ENCODE peak calls at places on chromosome 14, in six cellular contexts. One of them, this sample, is unnamed. For H3K4me1, the result is how much of the 10 kb centered on the place peaks cover.

GRCh38 chr14:102630405-102630804 is 38.0 kb downstream of the RCOR1 start:
- DNase-seq in heart right ventricle: no peak
- DNase-seq in lower lobe of right lung: no peak
- DNase-seq in left ventricle myocardium inferior: no peak
- DNase-seq in esophagus squamous epithelium: no peak
- DNase-seq in fibroblast of lung: no peak
- DNase-seq in this sample: no peak

GRCh38 chr14:101854366-101854765 is 92.9 kb downstream of the PPP2R5C start:
- DNase-seq in heart right ventricle: no peak
- DNase-seq in lower lobe of right lung: peak
- DNase-seq in left ventricle myocardium inferior: no peak
- DNase-seq in esophagus squamous epithelium: no peak
- DNase-seq in fibroblast of lung: no peak
- DNase-seq in this sample: no peak

GRCh38 chr14:89178802-89179201 is 238.2 kb downstream of the FOXN3 start:
- DNase-seq in heart right ventricle: no peak
- DNase-seq in lower lobe of right lung: no peak
- DNase-seq in left ventricle myocardium inferior: no peak
- DNase-seq in esophagus squamous epithelium: no peak
- DNase-seq in fibroblast of lung: no peak
- DNase-seq in this sample: no peak

GRCh38 chr14:29749327-29749726 is 178.3 kb downstream of the PRKD1 start:
- DNase-seq in heart right ventricle: no peak
- DNase-seq in lower lobe of right lung: no peak
- DNase-seq in left ventricle myocardium inferior: no peak
- DNase-seq in esophagus squamous epithelium: no peak
- DNase-seq in fibroblast of lung: peak
- DNase-seq in this sample: no peak

GRCh38 chr14:76810953-76811400 is 1.7 kb downstream of the ANGEL1 start:
- DNase-seq in heart right ventricle: no peak
- DNase-seq in lower lobe of right lung: no peak
- DNase-seq in left ventricle myocardium inferior: no peak
- DNase-seq in esophagus squamous epithelium: no peak
- DNase-seq in fibroblast of lung: peak
- DNase-seq in this sample: no peak

GRCh38 chr14:73786632-73786941 is 65.0 kb upstream of the PTGR2 start:
- DNase-seq in heart right ventricle: peak
- DNase-seq in lower lobe of right lung: peak
- DNase-seq in left ventricle myocardium inferior: peak
- DNase-seq in esophagus squamous epithelium: no peak
- DNase-seq in fibroblast of lung: peak
- DNase-seq in this sample: peak

GRCh38 chr14:83470466-83470865 is 1936.8 kb upstream of the SEL1L start:
- DNase-seq in heart right ventricle: no peak
- DNase-seq in lower lobe of right lung: no peak
- DNase-seq in left ventricle myocardium inferior: no peak
- DNase-seq in esophagus squamous epithelium: no peak
- DNase-seq in fibroblast of lung: peak
- DNase-seq in this sample: no peak

GRCh38 chr14:84343637-84344036 is 1186.3 kb upstream of the FLRT2 start:
- DNase-seq in heart right ventricle: no peak
- DNase-seq in lower lobe of right lung: no peak
- DNase-seq in left ventricle myocardium inferior: no peak
- DNase-seq in esophagus squamous epithelium: no peak
- DNase-seq in fibroblast of lung: peak
- DNase-seq in this sample: no peak

GRCh38 chr14:67650694-67651093 is 23.7 kb downstream of the VTI1B start:
- DNase-seq in heart right ventricle: no peak
- DNase-seq in lower lobe of right lung: no peak
- DNase-seq in left ventricle myocardium inferior: no peak
- DNase-seq in esophagus squamous epithelium: no peak
- DNase-seq in fibroblast of lung: peak
- DNase-seq in this sample: no peak

GRCh38 chr14:54564799-54565235 is 2.1 kb upstream of the SAMD4A start:
- DNase-seq in heart right ventricle: no peak
- DNase-seq in lower lobe of right lung: no peak
- DNase-seq in left ventricle myocardium inferior: no peak
- DNase-seq in esophagus squamous epithelium: no peak
- DNase-seq in fibroblast of lung: peak
- DNase-seq in this sample: no peak

GRCh38 chr14:95525999-95526398 is 8.9 kb upstream of the GLRX5 start:
- DNase-seq in heart right ventricle: no peak
- DNase-seq in lower lobe of right lung: no peak
- DNase-seq in left ventricle myocardium inferior: no peak
- DNase-seq in esophagus squamous epithelium: no peak
- DNase-seq in fibroblast of lung: no peak
- DNase-seq in this sample: no peak

GRCh38 chr14:24065408-24065807 is 6.0 kb upstream of the CPNE6 start:
- DNase-seq in heart right ventricle: no peak
- DNase-seq in lower lobe of right lung: no peak
- DNase-seq in left ventricle myocardium inferior: no peak
- DNase-seq in esophagus squamous epithelium: no peak
- DNase-seq in fibroblast of lung: no peak
- DNase-seq in this sample: peak

GRCh38 chr14:30283822-30284446 is 275.0 kb upstream of the G2E3 start:
- DNase-seq in heart right ventricle: no peak
- DNase-seq in lower lobe of right lung: no peak
- DNase-seq in left ventricle myocardium inferior: no peak
- DNase-seq in esophagus squamous epithelium: no peak
- DNase-seq in fibroblast of lung: peak
- DNase-seq in this sample: no peak

GRCh38 chr14:89814126-89814525 is 140.4 kb downstream of the EFCAB11 start:
- DNase-seq in heart right ventricle: no peak
- DNase-seq in lower lobe of right lung: no peak
- DNase-seq in left ventricle myocardium inferior: no peak
- DNase-seq in esophagus squamous epithelium: no peak
- DNase-seq in fibroblast of lung: no peak
- DNase-seq in this sample: no peak

GRCh38 chr14:71709076-71709475 is 223.2 kb upstream of the RGS6 start:
- DNase-seq in heart right ventricle: no peak
- DNase-seq in lower lobe of right lung: no peak
- DNase-seq in left ventricle myocardium inferior: no peak
- DNase-seq in esophagus squamous epithelium: no peak
- DNase-seq in fibroblast of lung: no peak
- DNase-seq in this sample: no peak

GRCh38 chr14:77763978-77764377 is 3.0 kb upstream of the SNW1 start:
- DNase-seq in heart right ventricle: no peak
- DNase-seq in lower lobe of right lung: no peak
- DNase-seq in left ventricle myocardium inferior: no peak
- DNase-seq in esophagus squamous epithelium: no peak
- DNase-seq in fibroblast of lung: no peak
- DNase-seq in this sample: no peak

GRCh38 chr14:20630340-20631022 is 11.0 kb downstream of the OR6S1 start:
- DNase-seq in heart right ventricle: no peak
- DNase-seq in lower lobe of right lung: no peak
- DNase-seq in left ventricle myocardium inferior: no peak
- DNase-seq in esophagus squamous epithelium: no peak
- DNase-seq in fibroblast of lung: peak
- DNase-seq in this sample: no peak

GRCh38 chr14:69980457-69981414 is 101.5 kb downstream of the SMOC1 start:
- DNase-seq in heart right ventricle: no peak
- DNase-seq in lower lobe of right lung: no peak
- DNase-seq in left ventricle myocardium inferior: no peak
- DNase-seq in esophagus squamous epithelium: no peak
- DNase-seq in fibroblast of lung: no peak
- DNase-seq in this sample: no peak

GRCh38 chr14:82510007-82510406 is 976.4 kb upstream of the SEL1L start:
- DNase-seq in heart right ventricle: no peak
- DNase-seq in lower lobe of right lung: no peak
- DNase-seq in left ventricle myocardium inferior: no peak
- DNase-seq in esophagus squamous epithelium: no peak
- DNase-seq in fibroblast of lung: no peak
- DNase-seq in this sample: no peak

GRCh38 chr14:99699861-99700260 is 15.8 kb downstream of the CYP46A1 start:
- DNase-seq in heart right ventricle: no peak
- DNase-seq in lower lobe of right lung: no peak
- DNase-seq in left ventricle myocardium inferior: no peak
- DNase-seq in esophagus squamous epithelium: no peak
- DNase-seq in fibroblast of lung: no peak
- DNase-seq in this sample: no peak

GRCh38 chr14:68684466-68685418 is 108.1 kb downstream of the ZFP36L1 start:
- DNase-seq in heart right ventricle: no peak
- DNase-seq in lower lobe of right lung: no peak
- DNase-seq in left ventricle myocardium inferior: no peak
- DNase-seq in esophagus squamous epithelium: no peak
- DNase-seq in fibroblast of lung: no peak
- DNase-seq in this sample: no peak

GRCh38 chr14:70514168-70515069 is 20.4 kb downstream of the ADAM20 start:
- DNase-seq in heart right ventricle: no peak
- DNase-seq in lower lobe of right lung: no peak
- DNase-seq in left ventricle myocardium inferior: no peak
- DNase-seq in esophagus squamous epithelium: no peak
- DNase-seq in fibroblast of lung: no peak
- DNase-seq in this sample: no peak

GRCh38 chr14:49950275-49951250 is 57.7 kb downstream of the ARF6 start:
- DNase-seq in heart right ventricle: no peak
- DNase-seq in lower lobe of right lung: peak
- DNase-seq in left ventricle myocardium inferior: no peak
- DNase-seq in esophagus squamous epithelium: no peak
- DNase-seq in fibroblast of lung: no peak
- DNase-seq in this sample: peak

GRCh38 chr14:75492832-75493579 is 29.3 kb upstream of the BATF start:
- DNase-seq in heart right ventricle: no peak
- DNase-seq in lower lobe of right lung: no peak
- DNase-seq in left ventricle myocardium inferior: no peak
- DNase-seq in esophagus squamous epithelium: no peak
- DNase-seq in fibroblast of lung: no peak
- DNase-seq in this sample: no peak
- H3K27ac ChIP-seq in heart right ventricle: no peak
- H3K27ac ChIP-seq in lower lobe of right lung: no peak
- H3K27ac ChIP-seq in left ventricle myocardium inferior: no peak
- H3K27ac ChIP-seq in esophagus squamous epithelium: no peak
- H3K27ac ChIP-seq in fibroblast of lung: no peak
- H3K27ac ChIP-seq in this sample: no peak

GRCh38 chr14:103748539-103748867 is 32.9 kb downstream of the ZFYVE21 start:
- DNase-seq in heart right ventricle: no peak
- DNase-seq in lower lobe of right lung: no peak
- DNase-seq in left ventricle myocardium inferior: no peak
- DNase-seq in esophagus squamous epithelium: no peak
- DNase-seq in fibroblast of lung: no peak
- DNase-seq in this sample: no peak
- H3K4me3 ChIP-seq in heart right ventricle: no peak
- H3K4me3 ChIP-seq in lower lobe of right lung: no peak
- H3K4me3 ChIP-seq in left ventricle myocardium inferior: no peak
- H3K4me3 ChIP-seq in esophagus squamous epithelium: no peak
- H3K4me3 ChIP-seq in fibroblast of lung: no peak
- H3K4me3 ChIP-seq in this sample: no peak

GRCh38 chr14:104144911-104145825 is 6.8 kb downstream of the KIF26A start:
- DNase-seq in heart right ventricle: peak
- DNase-seq in lower lobe of right lung: peak
- DNase-seq in left ventricle myocardium inferior: no peak
- DNase-seq in esophagus squamous epithelium: no peak
- DNase-seq in fibroblast of lung: no peak
- DNase-seq in this sample: peak

GRCh38 chr14:104146651-104147345 is 8.4 kb downstream of the KIF26A start:
- DNase-seq in heart right ventricle: peak
- DNase-seq in lower lobe of right lung: no peak
- DNase-seq in left ventricle myocardium inferior: peak
- DNase-seq in esophagus squamous epithelium: no peak
- DNase-seq in fibroblast of lung: no peak
- DNase-seq in this sample: peak

GRCh38 chr14:104144453-104144790 is 6.0 kb downstream of the KIF26A start:
- DNase-seq in heart right ventricle: no peak
- DNase-seq in lower lobe of right lung: no peak
- DNase-seq in left ventricle myocardium inferior: no peak
- DNase-seq in esophagus squamous epithelium: no peak
- DNase-seq in fibroblast of lung: no peak
- DNase-seq in this sample: no peak

GRCh38 chr14:104147346-104148125 is 9.1 kb downstream of the KIF26A start:
- DNase-seq in heart right ventricle: peak
- DNase-seq in lower lobe of right lung: peak
- DNase-seq in left ventricle myocardium inferior: peak
- DNase-seq in esophagus squamous epithelium: no peak
- DNase-seq in fibroblast of lung: no peak
- DNase-seq in this sample: peak

DNA sequence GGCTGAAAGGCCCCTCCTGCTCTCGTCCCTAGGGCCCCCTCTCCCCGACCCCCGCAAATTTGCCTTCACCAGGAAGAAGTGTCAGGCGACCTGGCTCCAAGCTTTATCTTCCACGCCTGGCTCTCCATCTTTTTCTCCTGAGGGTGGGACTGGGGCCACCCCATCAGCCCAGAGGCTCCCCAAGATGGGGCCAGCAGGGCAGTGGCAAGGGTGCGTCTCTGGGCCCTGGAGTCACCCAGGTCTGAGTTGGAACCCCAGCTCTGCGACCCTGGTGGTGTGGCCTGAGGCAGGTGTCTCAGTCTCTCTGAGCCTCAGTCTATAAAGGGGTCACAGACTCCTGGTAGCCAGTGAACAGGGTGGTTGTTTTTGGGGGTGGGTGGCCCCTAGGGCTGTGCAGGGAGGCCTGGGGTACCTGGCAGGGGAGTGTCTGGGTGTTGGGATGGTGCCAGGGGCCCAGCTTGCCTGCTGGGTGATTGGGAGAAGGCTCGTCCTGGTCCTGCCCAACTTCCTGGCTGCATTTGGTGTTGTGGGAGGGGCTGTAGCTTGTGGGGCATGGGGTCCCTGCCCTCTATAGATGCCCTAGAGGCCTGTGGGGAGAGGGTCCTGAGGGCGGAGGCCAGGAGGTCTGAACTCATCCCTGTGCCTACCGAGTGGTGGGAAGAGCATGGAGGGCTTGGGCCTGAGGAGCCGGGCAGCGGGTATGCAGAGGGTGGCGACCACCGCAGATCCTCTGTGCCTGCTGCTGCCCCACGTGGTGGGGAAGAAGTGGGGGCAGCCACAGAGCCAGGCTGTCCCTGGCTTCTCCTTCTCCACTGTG is 7.6 kb downstream of the KIF26A start:
- DNase-seq in heart right ventricle: peak
- DNase-seq in lower lobe of right lung: no peak
- DNase-seq in left ventricle myocardium inferior: no peak
- DNase-seq in esophagus squamous epithelium: no peak
- DNase-seq in fibroblast of lung: no peak
- DNase-seq in this sample: peak
- H3K4me1 ChIP-seq in heart right ventricle: half or more
- H3K4me1 ChIP-seq in lower lobe of right lung: under half
- H3K4me1 ChIP-seq in left ventricle myocardium inferior: half or more
- H3K4me1 ChIP-seq in esophagus squamous epithelium: under half
- H3K4me1 ChIP-seq in fibroblast of lung: under half
- H3K4me1 ChIP-seq in this sample: under half

GRCh38 chr14:104801284-104802119 is 601 bp downstream of the ZBTB42 start:
- DNase-seq in heart right ventricle: no peak
- DNase-seq in lower lobe of right lung: peak
- DNase-seq in left ventricle myocardium inferior: no peak
- DNase-seq in esophagus squamous epithelium: no peak
- DNase-seq in fibroblast of lung: no peak
- DNase-seq in this sample: no peak

GRCh38 chr14:104799657-104800599 is 973 bp upstream of the ZBTB42 start:
- DNase-seq in heart right ventricle: peak
- DNase-seq in lower lobe of right lung: peak
- DNase-seq in left ventricle myocardium inferior: peak
- DNase-seq in esophagus squamous epithelium: peak
- DNase-seq in fibroblast of lung: peak
- DNase-seq in this sample: no peak

GRCh38 chr14:104802120-104802912 is 1.4 kb downstream of the ZBTB42 start:
- DNase-seq in heart right ventricle: no peak
- DNase-seq in lower lobe of right lung: no peak
- DNase-seq in left ventricle myocardium inferior: no peak
- DNase-seq in esophagus squamous epithelium: no peak
- DNase-seq in fibroblast of lung: no peak
- DNase-seq in this sample: no peak

GRCh38 chr14:104799239-104799599 is 1.7 kb upstream of the ZBTB42 start:
- DNase-seq in heart right ventricle: no peak
- DNase-seq in lower lobe of right lung: no peak
- DNase-seq in left ventricle myocardium inferior: no peak
- DNase-seq in esophagus squamous epithelium: no peak
- DNase-seq in fibroblast of lung: no peak
- DNase-seq in this sample: no peak

GRCh38 chr14:104800600-104801283 is at the start of gene ZBTB42:
- DNase-seq in heart right ventricle: no peak
- DNase-seq in lower lobe of right lung: peak
- DNase-seq in left ventricle myocardium inferior: peak
- DNase-seq in esophagus squamous epithelium: peak
- DNase-seq in fibroblast of lung: peak
- DNase-seq in this sample: no peak
- H3K27ac ChIP-seq in heart right ventricle: peak
- H3K27ac ChIP-seq in lower lobe of right lung: peak
- H3K27ac ChIP-seq in left ventricle myocardium inferior: peak
- H3K27ac ChIP-seq in esophagus squamous epithelium: peak
- H3K27ac ChIP-seq in fibroblast of lung: no peak
- H3K27ac ChIP-seq in this sample: peak

This sample was measured in RWPE2.